ENCODE peak calls at places on chromosome 22, in five cellular contexts. G is AG04450, T is spleen, K is brain microvascular endothelial cell, N is stomach. C is an unnamed sample.

GRCh38 chr22:49040111-49040510 is 787.6 kb downstream of the BRD1 start:
- DNase-seq in T (no peak), N (no peak), G (no peak), K (no peak), C (no peak)

GRCh38 chr22:36424901-36425579 is 37.3 kb upstream of the MYH9 start:
- DNase-seq in T (no peak), N (no peak), K (no peak), G (no peak), C (no peak)

GRCh38 chr22:46752911-46753310 is 9.5 kb upstream of the TBC1D22A start:
- DNase-seq in N (no peak), G (no peak), T (no peak), K (no peak), C (no peak)

GRCh38 chr22:49184736-49185135 is 642.9 kb downstream of the BRD1 start:
- DNase-seq in N (no peak), T (peak), G (no peak), K (no peak), C (no peak)

GRCh38 chr22:27997538-27997937 is 78.5 kb upstream of the PITPNB start:
- DNase-seq in N (no peak), T (peak), G (no peak), K (peak), C (no peak)

GRCh38 chr22:46734830-46735453 is 3.1 kb downstream of the CERK start:
- DNase-seq in T (peak), K (no peak), G (no peak), N (peak), C (no peak)

GRCh38 chr22:49833340-49834007 is 5.8 kb upstream of the BRD1 start:
- DNase-seq in G (no peak), N (no peak), T (no peak), K (no peak), C (no peak)

GRCh38 chr22:49213731-49214352 is 613.8 kb downstream of the BRD1 start:
- DNase-seq in G (no peak), N (peak), T (peak), K (no peak), C (no peak)

GRCh38 chr22:27630754-27631153 is 170.8 kb downstream of the MN1 start:
- DNase-seq in K (no peak), T (no peak), G (no peak), N (no peak), C (no peak)

GRCh38 chr22:25697978-25698377 is 44.0 kb upstream of the MYO18B start:
- DNase-seq in N (no peak), G (no peak), K (no peak), T (no peak), C (no peak)

GRCh38 chr22:50203288-50203687 is 2.5 kb downstream of the SELENOO start:
- DNase-seq in N (no peak), G (no peak), K (no peak), T (no peak), C (no peak)

GRCh38 chr22:19516378-19517170 is 7.6 kb downstream of the CLDN5 start:
- DNase-seq in G (no peak), T (no peak), N (no peak), K (no peak), C (no peak)

GRCh38 chr22:20027966-20028854 is 7.3 kb downstream of the TANGO2 start:
- DNase-seq in N (no peak), G (no peak), T (peak), K (peak), C (no peak)

GRCh38 chr22:48091656-48092223 is 1329.3 kb downstream of the TBC1D22A start:
- DNase-seq in K (no peak), G (no peak), T (no peak), N (no peak), C (no peak)

GRCh38 chr22:45580703-45581381 is 78.2 kb downstream of the FBLN1 start:
- DNase-seq in T (peak), K (no peak), N (no peak), G (no peak), C (no peak)

GRCh38 chr22:36152088-36152487 is 8.5 kb downstream of the APOL3 start:
- DNase-seq in N (no peak), K (no peak), G (no peak), T (no peak), C (no peak)

GRCh38 chr22:40107756-40108437 is 69.8 kb upstream of the TNRC6B start:
- DNase-seq in K (no peak), G (no peak), T (no peak), N (peak), C (peak)

GRCh38 chr22:26674211-26675190 is 17.1 kb downstream of the MIAT start:
- DNase-seq in K (no peak), G (no peak), N (no peak), T (peak), C (no peak)

GRCh38 chr22:28072066-28072465 is 153.0 kb upstream of the PITPNB start:
- DNase-seq in T (no peak), N (no peak), G (no peak), K (no peak), C (peak)

GRCh38 chr22:47032956-47033647 is 270.7 kb downstream of the TBC1D22A start:
- DNase-seq in N (peak), T (peak), G (no peak), K (no peak), C (no peak)

GRCh38 chr22:27303718-27304117 is 497.8 kb downstream of the MN1 start:
- DNase-seq in K (no peak), N (no peak), G (no peak), T (no peak), C (no peak)

GRCh38 chr22:24285245-24285644 is 14.6 kb downstream of the SPECC1L start:
- DNase-seq in T (no peak), G (no peak), N (no peak), K (no peak), C (no peak)

GRCh38 chr22:46018859-46019258 is 41.9 kb upstream of the WNT7B start:
- DNase-seq in N (no peak), G (no peak), T (no peak), K (no peak), C (no peak)

GRCh38 chr22:41471606-41472005 is 2.7 kb downstream of the ACO2 start:
- DNase-seq in K (no peak), G (no peak), T (no peak), N (no peak), C (no peak)

GRCh38 chr22:21450320-21450831 is 16.8 kb upstream of the TMEM191C start:
- DNase-seq in T (peak), K (no peak), G (no peak), N (peak), C (no peak)
- TF ChIP-seq CTCF in T (no peak), K (peak), G (peak), N (no peak), C (no peak)

GRCh38 chr22:38518620-38519019 is 12.5 kb upstream of the DDX17 start:
- DNase-seq in T (no peak), K (no peak), G (no peak), N (no peak), C (no peak)

DNA sequence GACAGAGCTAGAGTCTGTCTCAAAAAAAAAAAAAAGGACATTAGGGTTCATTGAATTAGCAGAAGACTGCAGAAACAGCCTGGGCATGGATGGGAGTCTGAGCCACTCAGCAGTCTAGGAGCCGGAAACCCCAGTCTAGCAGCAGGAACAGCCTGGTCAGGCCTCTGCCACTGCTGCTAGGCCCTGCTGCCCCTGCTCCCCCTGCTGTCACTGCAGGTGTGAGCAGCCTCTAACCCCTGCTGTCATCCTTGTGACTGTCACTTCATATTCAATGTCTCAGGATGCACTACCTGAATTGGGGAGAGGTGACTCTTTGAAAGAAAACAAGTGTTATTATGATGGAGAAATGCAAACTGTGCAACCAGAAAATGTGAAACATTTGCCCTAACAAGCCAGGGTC is 7.0 kb upstream of the DDX17 start:
- DNase-seq in N (no peak), G (no peak), T (peak), K (no peak), C (no peak)
- TF ChIP-seq CTCF in N (no peak), G (no peak), T (peak), K (no peak), C (no peak)

GRCh38 chr22:44329179-44329796 is 16.5 kb upstream of the SHISAL1 start:
- DNase-seq in N (no peak), K (no peak), T (no peak), G (no peak), C (no peak)

GRCh38 chr22:44328326-44328725 is 15.6 kb upstream of the SHISAL1 start:
- DNase-seq in T (no peak), K (no peak), G (no peak), N (no peak), C (no peak)

GRCh38 chr22:44328762-44329161 is 16.0 kb upstream of the SHISAL1 start:
- DNase-seq in N (no peak), G (no peak), T (no peak), K (no peak), C (no peak)

GRCh38 chr22:44326549-44326881 is 13.8 kb upstream of the SHISAL1 start:
- DNase-seq in N (no peak), K (no peak), G (no peak), T (no peak), C (no peak)

GRCh38 chr22:44325718-44326548 is 13.2 kb upstream of the SHISAL1 start:
- DNase-seq in N (no peak), G (no peak), K (no peak), T (no peak), C (peak)
- TF ChIP-seq CTCF in N (peak), G (peak), K (peak), T (no peak), C (peak)

DNA sequence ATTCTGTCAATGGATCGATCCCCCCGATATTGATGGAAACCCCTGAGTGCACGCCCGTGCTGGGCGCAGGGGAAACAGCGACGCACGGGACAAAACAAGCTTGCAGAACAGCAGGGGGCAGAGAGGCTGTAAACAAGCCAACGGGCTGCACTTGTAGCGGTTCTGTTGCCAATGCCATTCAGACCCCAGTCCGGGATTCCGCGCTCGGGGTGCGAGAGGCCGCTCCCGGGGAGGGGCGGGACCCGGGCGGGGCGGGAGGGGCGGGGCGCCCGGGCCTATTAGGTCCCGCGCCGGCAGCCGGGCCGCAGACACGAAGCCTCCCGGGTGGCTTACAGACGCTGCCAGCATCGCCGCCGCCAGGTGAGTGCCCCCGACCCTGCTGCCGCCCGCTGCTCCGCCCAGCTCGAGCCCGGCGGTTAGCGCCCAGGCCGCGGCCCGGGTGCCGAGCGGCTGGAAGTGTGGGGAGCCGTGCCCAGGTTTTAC is at the start of gene BIK:
- DNase-seq in K (no peak), T (peak), G (no peak), N (peak), C (peak)
- TF ChIP-seq CTCF in K (peak), T (peak), G (peak), N (peak), C (peak)

GRCh38 chr22:32829451-32829851 is 27.9 kb downstream of the TIMP3 start:
- DNase-seq in K (no peak), T (no peak), N (no peak), G (no peak), C (no peak)

GRCh38 chr22:32828561-32828960 is 27.1 kb downstream of the TIMP3 start:
- DNase-seq in N (no peak), G (no peak), T (no peak), K (no peak), C (no peak)

GRCh38 chr22:32831571-32831970 is 30.1 kb downstream of the TIMP3 start:
- DNase-seq in K (no peak), N (no peak), T (no peak), G (no peak), C (no peak)

GRCh38 chr22:32830473-32830872 is 29.0 kb downstream of the TIMP3 start:
- DNase-seq in G (no peak), K (peak), T (peak), N (no peak), C (no peak)

GRCh38 chr22:32830957-32831356 is 29.5 kb downstream of the TIMP3 start:
- DNase-seq in K (no peak), T (no peak), G (no peak), N (no peak), C (no peak)
- TF ChIP-seq CTCF in K (no peak), T (no peak), G (no peak), N (no peak), C (no peak)

DNA sequence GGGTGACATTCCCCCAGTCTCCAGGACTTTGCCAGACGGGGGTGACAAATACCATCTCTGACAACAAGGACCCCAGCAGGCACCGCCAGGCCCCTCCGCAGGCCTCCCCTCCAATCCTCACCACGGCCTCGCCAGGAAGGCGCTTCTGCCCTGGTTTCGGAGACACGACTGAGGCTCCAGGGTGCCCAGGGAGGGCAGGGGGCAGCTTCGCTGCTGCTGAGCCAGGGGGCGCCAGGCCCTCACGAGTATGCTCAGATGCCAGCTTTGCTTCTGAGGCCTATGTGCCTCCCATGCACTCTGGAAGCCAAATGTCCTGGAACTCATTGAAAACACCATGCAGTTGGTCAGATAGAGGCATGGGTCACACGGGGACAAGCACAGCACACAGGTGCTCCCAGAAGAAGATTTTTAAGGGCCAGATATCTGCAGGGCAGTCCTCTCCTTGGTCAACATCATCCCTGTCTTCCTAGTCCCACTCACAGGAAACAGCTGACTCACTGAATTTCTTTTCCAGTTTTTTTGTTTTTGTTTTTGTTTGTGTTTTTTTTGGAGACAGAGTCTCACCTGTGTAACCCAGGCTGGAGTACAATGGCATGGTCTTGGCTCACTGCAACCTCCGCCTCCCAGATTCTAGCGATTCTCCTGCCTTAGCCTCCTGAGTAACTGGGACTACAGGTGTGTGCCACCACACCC is 19.9 kb downstream of the BID start:
- DNase-seq in K (no peak), T (peak), G (no peak), N (no peak), C (no peak)
- TF ChIP-seq CTCF in K (peak), T (peak), G (peak), N (no peak), C (no peak)

GRCh38 chr22:21098099-21098671 is 52.4 kb downstream of the LRRC74B start:
- DNase-seq in N (no peak), K (no peak), G (no peak), T (no peak), C (no peak)
- TF ChIP-seq CTCF in N (no peak), K (peak), G (no peak), T (no peak), C (no peak)

GRCh38 chr22:33213383-33214075 is 155.3 kb upstream of the SYN3 start:
- DNase-seq in G (no peak), T (no peak), N (no peak), K (no peak), C (no peak)

GRCh38 chr22:33204408-33204807 is 146.2 kb upstream of the SYN3 start:
- DNase-seq in G (no peak), K (no peak), T (no peak), N (no peak), C (no peak)

DNA sequence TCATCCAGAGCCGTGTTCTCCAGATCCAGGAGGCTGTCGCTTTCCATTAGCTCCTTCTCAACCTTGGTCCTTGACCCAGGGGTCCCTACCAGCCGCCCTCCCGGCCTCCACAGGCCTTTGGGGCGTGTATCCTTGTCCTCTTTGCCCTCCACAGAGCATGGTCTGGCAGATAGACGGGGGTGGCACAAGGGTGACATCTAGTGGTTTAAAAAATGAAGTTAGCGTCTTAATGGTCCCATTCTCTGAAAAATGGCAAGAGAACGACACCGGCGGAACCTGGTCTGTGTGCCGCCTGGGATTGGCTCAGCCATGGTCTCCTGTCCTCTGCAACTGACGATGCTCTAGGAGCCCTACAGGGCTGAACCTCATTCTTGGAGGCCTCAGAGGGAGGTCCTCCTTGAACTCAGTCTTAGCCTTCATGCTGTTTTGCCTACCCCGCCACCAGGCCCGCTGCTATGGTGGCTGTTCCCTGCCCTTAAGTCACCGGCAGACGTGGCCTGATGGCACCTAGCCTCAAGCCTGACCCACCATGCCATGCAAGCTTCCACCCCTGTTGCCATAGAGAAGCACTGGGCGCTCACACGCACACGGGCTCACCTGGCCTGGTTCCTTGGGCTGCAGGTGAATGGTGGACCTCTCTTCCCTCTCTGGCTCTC is 152.1 kb upstream of the SYN3 start:
- DNase-seq in T (no peak), K (peak), G (no peak), N (no peak), C (peak)
- TF ChIP-seq CTCF in T (peak), K (peak), G (peak), N (peak), C (peak)

DNA sequence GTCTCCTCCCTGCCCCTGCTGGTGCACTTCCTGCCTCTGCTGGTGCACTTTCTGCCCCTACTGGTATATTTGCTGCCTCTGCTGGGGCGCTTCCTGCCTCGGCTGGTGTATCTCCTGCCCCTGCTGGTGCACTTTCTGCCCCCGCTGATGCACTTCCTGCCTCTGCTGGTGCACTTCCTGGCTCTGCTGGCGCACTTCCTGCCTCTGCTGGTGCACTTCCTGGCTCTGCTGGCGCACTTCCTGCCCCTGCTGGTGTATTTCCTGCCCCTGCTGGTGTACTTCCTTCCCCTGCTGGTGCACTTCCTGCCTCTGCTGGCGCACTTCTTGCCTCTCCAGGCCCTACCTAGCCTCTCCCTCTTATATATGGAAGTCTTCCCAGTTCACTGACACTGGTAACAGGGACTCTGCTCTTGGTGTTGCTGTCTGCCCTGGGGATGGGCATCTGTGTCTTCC is 10.1 kb downstream of the MTFP1 start:
- DNase-seq in T (peak), N (peak), K (no peak), G (no peak), C (no peak)
- TF ChIP-seq CTCF in T (peak), N (no peak), K (no peak), G (no peak), C (no peak)

C was measured in foreskin fibroblast.